ENCODE peak calls at places on chromosomes 5 and 9, in ten cellular contexts. M, I, Y, N, B, L, J, Z, H and K are unnamed samples.

GRCh38 chr5:4773827-4774317 is 366.3 kb upstream of the ADAMTS16 start:
- DNase-seq in M (no peak), I (no peak), Y (no peak), N (no peak), B (no peak), L (no peak), J (no peak), Z (no peak), H (no peak), K (no peak)

GRCh38 chr9:95150903-95151302 is 166.6 kb downstream of the FANCC start:
- DNase-seq in M (no peak), I (no peak), Y (no peak), N (no peak), B (peak), L (no peak), J (no peak), Z (no peak), H (no peak), K (no peak)

GRCh38 chr5:76542887-76543690 is 80.1 kb downstream of the F2RL2 start:
- DNase-seq in M (no peak), I (no peak), Y (no peak), N (no peak), B (peak), L (no peak), J (no peak), Z (no peak), H (no peak), K (no peak)

GRCh38 chr5:151896041-151896691 is 28.5 kb downstream of the GLRA1 start:
- DNase-seq in M (no peak), I (no peak), Y (peak), N (peak), B (no peak), L (peak), J (no peak), Z (no peak), H (peak), K (no peak)

GRCh38 chr9:69066955-69067354 is 31.4 kb downstream of the FXN start:
- DNase-seq in M (no peak), I (no peak), Y (no peak), N (no peak), B (no peak), L (no peak), J (no peak), Z (peak), H (no peak), K (no peak)

GRCh38 chr9:128271112-128271511 is 4.7 kb downstream of the GOLGA2 start:
- DNase-seq in M (no peak), I (no peak), Y (no peak), N (no peak), B (no peak), L (no peak), J (no peak), Z (no peak), H (peak), K (no peak)

GRCh38 chr5:132354828-132355765 is 14.4 kb upstream of the SLC22A5 start:
- DNase-seq in M (no peak), I (no peak), Y (no peak), N (no peak), B (no peak), L (no peak), J (no peak), Z (no peak), H (no peak), K (no peak)

GRCh38 chr5:73266925-73267775 is 94.2 kb downstream of the TMEM174 start:
- DNase-seq in M (no peak), I (no peak), Y (no peak), N (no peak), B (no peak), L (no peak), J (no peak), Z (no peak), H (no peak), K (no peak)

GRCh38 chr5:62956597-62956996 is 378.0 kb downstream of the LRRC70 start:
- DNase-seq in M (no peak), I (no peak), Y (no peak), N (no peak), B (no peak), L (no peak), J (no peak), Z (no peak), H (no peak), K (no peak)

GRCh38 chr5:102289251-102289899 is 6.7 kb downstream of the SLCO4C1 start:
- DNase-seq in M (no peak), I (no peak), Y (no peak), N (no peak), B (no peak), L (no peak), J (no peak), Z (no peak), H (no peak), K (no peak)

GRCh38 chr9:133429641-133430161 is 7.5 kb downstream of the ADAMTS13 start:
- DNase-seq in M (no peak), I (no peak), Y (no peak), N (no peak), B (no peak), L (no peak), J (no peak), Z (peak), H (no peak), K (peak)

GRCh38 chr5:90546216-90546837 is 12.3 kb upstream of the ADGRV1 start:
- DNase-seq in M (no peak), I (no peak), Y (no peak), N (no peak), B (no peak), L (no peak), J (no peak), Z (no peak), H (no peak), K (no peak)

GRCh38 chr9:120353501-120353900 is 226.5 kb downstream of the CDK5RAP2 start:
- DNase-seq in M (no peak), I (peak), Y (peak), N (peak), B (no peak), L (no peak), J (no peak), Z (no peak), H (no peak), K (no peak)

GRCh38 chr5:517535-518100 is 6.6 kb downstream of the SLC9A3 start:
- DNase-seq in M (no peak), I (no peak), Y (no peak), N (no peak), B (no peak), L (no peak), J (no peak), Z (no peak), H (no peak), K (no peak)

GRCh38 chr5:136374003-136374402 is 8.7 kb upstream of the TRPC7 start:
- DNase-seq in M (no peak), I (no peak), Y (no peak), N (no peak), B (no peak), L (no peak), J (no peak), Z (peak), H (peak), K (no peak)

GRCh38 chr5:151223447-151224264 is at the start of gene CCDC69:
- DNase-seq in M (peak), I (peak), Y (no peak), N (peak), B (peak), L (peak), J (peak), Z (peak), H (peak), K (peak)

GRCh38 chr9:135463140-135463539 is 16.4 kb upstream of the PPP1R26 start:
- DNase-seq in M (no peak), I (no peak), Y (no peak), N (peak), B (no peak), L (no peak), J (no peak), Z (no peak), H (peak), K (no peak)

GRCh38 chr5:6714221-6715041 is 1.2 kb downstream of the TENT4A start:
- DNase-seq in M (no peak), I (peak), Y (no peak), N (no peak), B (no peak), L (no peak), J (no peak), Z (peak), H (no peak), K (no peak)

GRCh38 chr5:172364773-172365172 is 81.2 kb upstream of the UBTD2 start:
- DNase-seq in M (no peak), I (no peak), Y (no peak), N (no peak), B (no peak), L (no peak), J (peak), Z (no peak), H (peak), K (no peak)

GRCh38 chr9:72509053-72509452 is 12.4 kb upstream of the TMC1 start:
- DNase-seq in M (no peak), I (no peak), Y (peak), N (peak), B (no peak), L (no peak), J (no peak), Z (no peak), H (peak), K (no peak)

GRCh38 chr5:167743685-167744084 is 547.8 kb upstream of the WWC1 start:
- DNase-seq in M (no peak), I (no peak), Y (peak), N (peak), B (no peak), L (peak), J (no peak), Z (no peak), H (peak), K (no peak)

GRCh38 chr5:176675676-176676360 is 28.5 kb downstream of the TSPAN17 start:
- DNase-seq in M (no peak), I (no peak), Y (no peak), N (no peak), B (no peak), L (no peak), J (no peak), Z (peak), H (peak), K (no peak)
- TF ChIP-seq CTCF in M (peak), I (peak), Y (peak), N (peak), B (no peak), L (peak), J (no peak), Z (peak), H (peak), K (no peak)

GRCh38 chr5:14251733-14252132 is 108.6 kb downstream of the TRIO start:
- DNase-seq in M (no peak), I (no peak), Y (no peak), N (no peak), B (no peak), L (no peak), J (no peak), Z (no peak), H (no peak), K (no peak)

GRCh38 chr5:14252793-14253192 is 109.7 kb downstream of the TRIO start:
- DNase-seq in M (no peak), I (no peak), Y (no peak), N (no peak), B (no peak), L (no peak), J (no peak), Z (no peak), H (no peak), K (no peak)

GRCh38 chr5:14250778-14251711 is 107.9 kb downstream of the TRIO start:
- DNase-seq in M (no peak), I (no peak), Y (no peak), N (no peak), B (no peak), L (no peak), J (no peak), Z (no peak), H (no peak), K (no peak)

GRCh38 chr5:14249258-14250093 is 106.3 kb downstream of the TRIO start:
- DNase-seq in M (no peak), I (no peak), Y (no peak), N (no peak), B (no peak), L (no peak), J (no peak), Z (no peak), H (no peak), K (no peak)

GRCh38 chr5:14250094-14250777 is 107.1 kb downstream of the TRIO start:
- DNase-seq in M (peak), I (peak), Y (no peak), N (peak), B (peak), L (peak), J (peak), Z (no peak), H (no peak), K (peak)
- TF ChIP-seq CTCF in M (no peak), I (no peak), Y (no peak), N (no peak), B (no peak), L (no peak), J (no peak), Z (no peak), H (no peak), K (no peak)

DNA sequence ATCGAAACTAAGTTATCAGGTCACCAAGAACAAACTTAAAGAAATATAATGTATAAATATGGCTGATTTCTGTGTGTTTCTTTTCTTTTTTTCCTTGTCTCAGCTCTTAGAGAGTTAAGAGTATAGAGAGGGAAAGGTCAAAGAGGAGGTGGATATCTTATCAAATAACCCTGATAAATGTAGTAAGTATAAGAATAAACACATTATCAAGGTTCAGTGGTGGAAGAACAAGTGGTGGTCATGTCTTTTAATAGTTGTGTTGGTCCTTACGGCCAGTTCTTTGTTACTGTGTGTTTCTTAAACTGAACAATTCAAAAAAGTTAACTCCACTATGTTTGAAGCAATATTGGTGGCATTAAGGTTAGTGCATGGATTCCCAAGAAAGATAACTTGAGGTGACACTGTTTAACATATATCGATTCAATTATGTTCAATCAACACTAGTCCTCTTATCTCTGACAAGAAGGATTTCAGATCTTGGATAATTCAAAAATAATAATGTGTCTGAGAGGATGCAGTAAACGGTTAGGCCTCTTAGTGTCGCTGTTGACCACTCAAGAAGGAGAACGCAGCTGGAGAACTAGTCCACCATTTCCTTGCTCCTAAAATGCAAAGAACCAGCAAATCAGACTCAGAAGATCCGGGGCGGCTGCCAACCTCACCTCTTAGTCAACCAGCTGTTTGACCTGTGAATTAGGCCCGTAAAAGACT is at the start of gene PCDHGA3:
- DNase-seq in M (no peak), I (no peak), Y (no peak), N (peak), B (no peak), L (peak), J (no peak), Z (no peak), H (no peak), K (no peak)
- TF ChIP-seq CTCF in M (no peak), I (peak), Y (peak), N (peak), B (no peak), L (peak), J (no peak), Z (peak), H (no peak), K (no peak)

DNA sequence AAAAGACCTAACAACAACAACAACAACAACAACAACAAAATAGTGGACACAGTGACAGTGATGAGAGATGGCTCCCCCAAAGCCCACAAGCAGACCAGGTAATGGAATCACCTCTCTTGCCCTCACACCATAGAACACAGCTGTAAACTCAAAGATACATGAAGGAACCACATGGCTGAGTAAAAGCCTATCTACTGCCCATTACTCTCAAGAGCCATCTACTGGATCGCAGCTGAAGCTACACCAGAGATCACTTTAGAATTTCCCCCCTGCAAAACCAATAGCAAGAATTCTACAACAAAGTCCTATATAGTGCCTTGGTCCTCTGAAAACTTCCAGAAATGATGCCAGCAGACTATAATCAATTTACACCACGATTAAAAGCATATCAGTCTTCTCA is 1537.6 kb upstream of the CDH9 start:
- DNase-seq in M (no peak), I (no peak), Y (no peak), N (peak), B (no peak), L (no peak), J (no peak), Z (no peak), H (peak), K (no peak)
- TF ChIP-seq CTCF in M (no peak), I (no peak), Y (no peak), N (peak), B (no peak), L (peak), J (no peak), Z (no peak), H (peak), K (no peak)

GRCh38 chr9:88388203-88388885 is at the start of gene SPIN1:
- DNase-seq in M (peak), I (no peak), Y (no peak), N (peak), B (peak), L (no peak), J (peak), Z (peak), H (peak), K (peak)
- TF ChIP-seq CTCF in M (peak), I (peak), Y (peak), N (peak), B (peak), L (peak), J (peak), Z (peak), H (peak), K (peak)